ENCODE peak calls at places on chromosomes 4 and X, in six cellular contexts. F, J, M, Z, Q and W are unnamed samples.

GRCh38 chr4:183124228-183124627 is 25.2 kb downstream of the WWC2 start:
- DNase-seq in F (no peak), Q (no peak), J (no peak), M (no peak), Z (no peak), W (no peak)

GRCh38 chr4:89071311-89071710 is 14.3 kb upstream of the FAM13A start:
- DNase-seq in Q (no peak), J (no peak), Z (no peak), M (no peak), F (no peak), W (no peak)

GRCh38 chrX:116204947-116205346 is 34.4 kb downstream of the AGTR2 start:
- DNase-seq in Q (no peak), Z (no peak), M (peak), J (no peak), F (no peak), W (no peak)

GRCh38 chrX:12901486-12901885 is 4.9 kb upstream of the TLR8 start:
- DNase-seq in J (no peak), Z (peak), M (peak), Q (peak), F (peak), W (no peak)

GRCh38 chr4:148170408-148171385 is 271.5 kb downstream of the NR3C2 start:
- DNase-seq in Z (no peak), Q (no peak), F (no peak), J (no peak), M (no peak), W (no peak)

GRCh38 chr4:40502936-40503335 is 126.7 kb downstream of the RBM47 start:
- DNase-seq in F (no peak), J (no peak), M (no peak), Q (no peak), Z (no peak), W (no peak)

GRCh38 chr4:55435136-55435535 is 39.4 kb downstream of the TMEM165 start:
- DNase-seq in M (peak), Z (no peak), J (no peak), F (no peak), Q (no peak), W (no peak)

GRCh38 chrX:38660395-38661179 is 99.2 kb downstream of the TSPAN7 start:
- DNase-seq in F (no peak), M (no peak), J (no peak), Q (no peak), Z (no peak), W (no peak)

GRCh38 chr4:186190456-186191265 is 706 bp upstream of the CYP4V2 start:
- DNase-seq in Q (no peak), M (peak), J (no peak), Z (peak), F (peak), W (no peak)

GRCh38 chr4:90137545-90137944 is 10.4 kb downstream of the CCSER1 start:
- DNase-seq in J (no peak), Z (no peak), Q (no peak), M (no peak), F (no peak), W (no peak)

GRCh38 chr4:79823148-79823763 is 249.8 kb downstream of the ANTXR2 start:
- DNase-seq in M (no peak), Z (no peak), Q (no peak), J (no peak), F (no peak), W (no peak)

GRCh38 chr4:182307746-182308145 is 64.5 kb downstream of the TENM3 start:
- DNase-seq in Q (no peak), J (no peak), F (peak), M (no peak), Z (no peak), W (no peak)

GRCh38 chrX:68727696-68728095 is 80.2 kb downstream of the STARD8 start:
- DNase-seq in Z (no peak), J (no peak), F (no peak), Q (peak), M (no peak), W (no peak)

GRCh38 chrX:68728186-68728585 is 80.7 kb downstream of the STARD8 start:
- DNase-seq in J (no peak), Q (peak), Z (no peak), F (no peak), M (no peak), W (no peak)

GRCh38 chrX:68731254-68731653 is 83.8 kb downstream of the STARD8 start:
- DNase-seq in Z (no peak), Q (peak), J (no peak), F (no peak), M (no peak), W (no peak)

GRCh38 chrX:68735266-68735665 is 87.8 kb downstream of the STARD8 start:
- DNase-seq in J (no peak), F (no peak), Q (no peak), Z (no peak), M (no peak), W (no peak)

DNA sequence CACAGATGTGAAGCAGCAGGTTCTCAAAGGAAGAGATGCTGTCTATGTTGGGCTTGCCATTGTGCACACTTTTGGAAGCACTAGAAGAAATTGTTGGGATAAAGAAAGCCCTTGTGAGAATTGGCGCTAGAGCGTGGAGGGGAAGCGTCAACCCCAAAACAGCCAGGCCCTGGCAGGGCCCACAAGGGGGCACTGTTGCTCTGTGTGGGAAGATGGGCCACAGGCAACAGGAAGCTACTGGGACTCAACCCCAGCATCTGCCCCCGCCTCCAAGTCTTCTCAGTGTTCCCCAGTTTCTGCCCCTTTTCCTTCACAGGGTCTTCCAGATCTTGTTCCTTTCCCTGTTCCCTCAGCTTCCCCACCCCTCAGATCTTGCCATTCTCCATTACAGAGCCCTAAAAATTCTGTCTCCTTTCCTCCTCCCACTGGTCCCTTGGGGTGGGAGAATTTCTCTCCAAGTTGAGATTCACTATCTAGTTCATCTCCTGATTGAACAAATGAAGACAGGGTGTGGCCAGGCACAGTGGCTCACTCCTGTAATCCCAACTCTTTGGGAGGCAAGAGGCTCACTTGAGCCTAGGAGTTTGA is 85.5 kb downstream of the STARD8 start:
- DNase-seq in Z (peak), M (peak), F (peak), J (no peak), Q (peak), W (peak)
- TF ChIP-seq CTCF in Z (peak), M (peak), F (peak), J (peak), Q (no peak), W (peak)

GRCh38 chr4:87505862-87506261 is 23.3 kb downstream of the SPARCL1 start:
- DNase-seq in Z (no peak), M (no peak), J (no peak), F (no peak), Q (no peak), W (no peak)
- TF ChIP-seq CTCF in Z (no peak), M (no peak), J (no peak), F (no peak), Q (no peak), W (no peak)

GRCh38 chr4:92045718-92046117 is 258.0 kb upstream of the GRID2 start:
- DNase-seq in Q (no peak), M (no peak), J (no peak), Z (no peak), F (no peak), W (no peak)

GRCh38 chr4:92050875-92051274 is 252.9 kb upstream of the GRID2 start:
- DNase-seq in Z (no peak), Q (no peak), J (no peak), M (no peak), F (no peak), W (no peak)

GRCh38 chr4:92047209-92047877 is 256.4 kb upstream of the GRID2 start:
- DNase-seq in J (no peak), Q (no peak), Z (no peak), F (no peak), M (no peak), W (no peak)
- TF ChIP-seq CTCF in J (no peak), Q (no peak), Z (no peak), F (no peak), M (no peak), W (no peak)

GRCh38 chrX:119118780-119119395 is 8.7 kb downstream of the KIAA1210 start:
- DNase-seq in F (peak), M (peak), Z (peak), J (no peak), Q (peak), W (no peak)
- TF ChIP-seq CTCF in F (peak), M (peak), Z (peak), J (peak), Q (no peak), W (peak)

GRCh38 chrX:55452825-55453124 is 848 bp downstream of the MAGEH1 start:
- DNase-seq in J (no peak), M (no peak), F (no peak), Q (no peak), Z (no peak), W (no peak)

GRCh38 chrX:55451125-55451524 is 802 bp upstream of the MAGEH1 start:
- DNase-seq in Z (no peak), J (no peak), F (no peak), Q (no peak), M (no peak), W (no peak)

GRCh38 chrX:55451626-55451989 is 319 bp upstream of the MAGEH1 start:
- DNase-seq in F (no peak), Z (no peak), M (no peak), Q (peak), J (no peak), W (no peak)

GRCh38 chrX:55451990-55452824 is at the start of gene MAGEH1:
- DNase-seq in J (peak), Z (peak), F (peak), Q (peak), M (no peak), W (peak)

DNA sequence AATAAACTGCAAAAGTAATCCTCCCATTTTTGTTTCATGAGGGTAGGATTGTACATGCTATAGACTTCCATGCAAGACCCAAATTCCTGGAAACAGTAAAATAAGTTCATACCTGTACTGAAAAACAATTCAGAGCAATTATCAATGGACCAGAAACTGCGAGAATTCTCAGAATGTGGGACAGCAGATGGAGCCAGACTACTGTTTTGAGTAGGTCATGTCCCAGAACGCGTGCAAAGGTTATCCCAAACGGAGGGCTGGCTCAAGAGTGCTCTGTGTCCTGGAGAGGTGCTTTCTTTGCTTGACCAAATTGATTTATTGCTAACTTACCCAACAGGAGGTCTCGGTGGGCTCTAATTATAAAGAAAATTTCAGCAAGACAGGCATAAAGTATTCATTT is 1.7 kb upstream of the MAGEH1 start:
- DNase-seq in F (peak), M (no peak), Z (no peak), Q (no peak), J (no peak), W (no peak)
- TF ChIP-seq CTCF in F (no peak), M (no peak), Z (no peak), Q (no peak), J (no peak), W (peak)

DNA sequence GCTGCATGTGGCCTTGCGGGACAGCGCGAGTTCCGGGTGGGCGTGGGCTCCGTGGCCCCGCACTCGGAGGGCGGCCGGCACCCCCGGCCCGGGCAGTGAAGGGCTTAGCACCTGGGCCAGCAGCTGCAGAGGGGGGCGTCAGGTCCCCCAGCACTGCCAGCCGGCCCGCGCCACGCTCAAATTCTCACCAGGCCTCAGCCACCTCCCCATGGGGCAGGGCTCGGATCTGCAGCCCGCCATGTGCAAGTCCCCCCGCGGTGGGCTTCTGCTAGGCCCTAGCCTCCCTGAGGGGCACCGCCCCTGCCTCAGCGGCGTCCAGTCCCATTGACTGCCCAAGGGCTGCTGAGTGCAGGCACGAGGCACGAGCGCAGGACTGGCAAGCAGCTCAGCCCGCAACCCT is 2.6 kb upstream of the MCUB start:
- DNase-seq in Q (no peak), Z (no peak), J (no peak), M (no peak), F (no peak), W (no peak)
- TF ChIP-seq CTCF in Q (no peak), Z (no peak), J (no peak), M (no peak), F (no peak), W (no peak)